ENCODE peak calls at places on chromosomes 11 and 22, in seven cellular contexts. G is cardiac muscle cell, K is colonic mucosa, A is WERI-Rb-1, X is astrocyte of the cerebellum, N is left ventricle myocardium inferior, S is mammary epithelial cell. Z is an unnamed sample.

GRCh38 chr22:46586123-46586519 is 34.1 kb upstream of the GRAMD4 start:
- DNase-seq in G (no peak), K (no peak), S (no peak), X (no peak), N (no peak), A (no peak), Z (no peak)

GRCh38 chr22:45628508-45628907 is 43.1 kb upstream of the ATXN10 start:
- DNase-seq in S (no peak), A (no peak), G (no peak), N (no peak), X (no peak), K (no peak), Z (no peak)

GRCh38 chr11:68551223-68551622 is 90.7 kb downstream of the PPP6R3 start:
- DNase-seq in A (no peak), K (no peak), X (no peak), G (no peak), N (no peak), S (no peak), Z (no peak)

GRCh38 chr22:50585781-50586180 is 3.1 kb upstream of the CHKB start:
- DNase-seq in S (no peak), G (no peak), K (no peak), N (no peak), X (no peak), A (no peak), Z (no peak)

GRCh38 chr22:24521791-24522245 is 26.7 kb downstream of the UPB1 start:
- DNase-seq in N (no peak), X (peak; percentile 35), K (peak; percentile 57), A (peak; percentile 80), S (peak; percentile 77), G (peak; percentile 69), Z (peak; percentile 48)

GRCh38 chr22:42283288-42284229 is 13.1 kb upstream of the TCF20 start:
- DNase-seq in N (no peak), G (peak; percentile 27), A (no peak), X (no peak), S (no peak), K (no peak), Z (no peak)

GRCh38 chr11:31974737-31975136 is 116.1 kb upstream of the RCN1 start:
- DNase-seq in A (no peak), G (peak; percentile 31), N (no peak), X (peak; percentile 33), K (no peak), S (peak; percentile 96), Z (no peak)

GRCh38 chr11:70167120-70167519 is 36.0 kb upstream of the FADD start:
- DNase-seq in G (no peak), S (no peak), K (no peak), X (no peak), N (no peak), A (no peak), Z (no peak)

GRCh38 chr11:126394036-126394435 is 38.5 kb downstream of the ST3GAL4 start:
- DNase-seq in G (no peak), A (no peak), N (no peak), X (no peak), K (no peak), S (no peak), Z (no peak)

GRCh38 chr11:69664901-69665300 is 10.3 kb downstream of the LTO1 start:
- DNase-seq in A (no peak), S (no peak), X (no peak), N (no peak), G (no peak), K (no peak), Z (no peak)

GRCh38 chr11:132099692-132100091 is 729.3 kb downstream of the NTM start:
- DNase-seq in K (no peak), S (no peak), A (peak; percentile 19), N (peak; percentile 22), X (no peak), G (peak; percentile 4), Z (peak; percentile 45)

GRCh38 chr11:127105578-127105977 is 105.0 kb upstream of the KIRREL3 start:
- DNase-seq in S (no peak), N (no peak), A (no peak), X (no peak), K (no peak), G (no peak), Z (no peak)

GRCh38 chr11:8263769-8264410 is at the start of gene LMO1:
- DNase-seq in G (peak; percentile 80), K (peak; percentile 83), X (peak; percentile 46), A (peak; percentile 93), S (peak; percentile 49), N (peak; percentile 78), Z (peak; percentile 81)

GRCh38 chr22:48185656-48186055 is 1423.2 kb downstream of the TBC1D22A start:
- DNase-seq in S (no peak), N (no peak), G (no peak), A (no peak), X (no peak), K (no peak), Z (peak; percentile 81)

GRCh38 chr22:33874206-33874605 is 46.1 kb downstream of the LARGE1 start:
- DNase-seq in N (no peak), G (no peak), K (peak; percentile 51), S (no peak), A (no peak), X (no peak), Z (no peak)

GRCh38 chr22:49106136-49106930 is 721.3 kb downstream of the BRD1 start:
- DNase-seq in S (no peak), G (no peak), X (no peak), A (no peak), K (no peak), N (no peak), Z (no peak)

GRCh38 chr11:125069796-125070195 is 6.7 kb downstream of the SLC37A2 start:
- DNase-seq in X (no peak), N (no peak), A (no peak), G (peak; percentile 32), S (peak; percentile 79), K (no peak), Z (no peak)

GRCh38 chr11:125072210-125072960 is 9.3 kb downstream of the SLC37A2 start:
- DNase-seq in K (no peak), G (no peak), A (no peak), S (no peak), X (no peak), N (no peak), Z (no peak)

GRCh38 chr11:125070699-125071254 is 7.7 kb downstream of the SLC37A2 start:
- DNase-seq in X (no peak), K (peak; percentile 64), A (no peak), G (peak; percentile 77), N (peak; percentile 52), S (peak; percentile 85), Z (no peak)

GRCh38 chr11:125071831-125072209 is 8.7 kb downstream of the SLC37A2 start:
- DNase-seq in S (no peak), K (no peak), A (no peak), N (no peak), X (no peak), G (no peak), Z (no peak)

DNA sequence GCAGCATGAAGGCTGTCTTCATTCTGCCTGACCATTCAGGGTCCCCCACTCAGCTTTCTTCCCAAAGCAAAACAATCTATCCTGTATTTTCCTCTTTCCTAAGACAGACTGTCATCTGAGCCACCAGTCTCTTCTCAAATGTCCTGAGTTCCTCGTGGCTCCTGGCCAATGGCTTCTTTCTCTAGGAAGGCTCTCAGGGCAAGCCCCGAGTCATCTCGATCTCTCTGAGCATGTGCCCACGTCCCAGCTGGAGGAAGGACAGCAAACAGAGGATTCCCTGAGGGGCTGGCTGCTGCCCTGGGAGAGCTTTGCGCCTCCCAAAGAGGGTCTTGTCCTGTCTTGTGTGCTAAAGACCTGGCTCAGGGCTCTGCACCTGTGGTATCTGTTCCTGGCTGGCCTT is 8.3 kb downstream of the SLC37A2 start:
- DNase-seq in A (no peak), N (no peak), K (no peak), X (no peak), G (no peak), S (no peak), Z (no peak)
- H3K4me3 ChIP-seq in A (no peak overlapping the region), N (no peak overlapping the region), K (no peak overlapping the region), X (no peak overlapping the region), G (no peak overlapping the region), S (no peak overlapping the region), Z (no peak overlapping the region)

DNA sequence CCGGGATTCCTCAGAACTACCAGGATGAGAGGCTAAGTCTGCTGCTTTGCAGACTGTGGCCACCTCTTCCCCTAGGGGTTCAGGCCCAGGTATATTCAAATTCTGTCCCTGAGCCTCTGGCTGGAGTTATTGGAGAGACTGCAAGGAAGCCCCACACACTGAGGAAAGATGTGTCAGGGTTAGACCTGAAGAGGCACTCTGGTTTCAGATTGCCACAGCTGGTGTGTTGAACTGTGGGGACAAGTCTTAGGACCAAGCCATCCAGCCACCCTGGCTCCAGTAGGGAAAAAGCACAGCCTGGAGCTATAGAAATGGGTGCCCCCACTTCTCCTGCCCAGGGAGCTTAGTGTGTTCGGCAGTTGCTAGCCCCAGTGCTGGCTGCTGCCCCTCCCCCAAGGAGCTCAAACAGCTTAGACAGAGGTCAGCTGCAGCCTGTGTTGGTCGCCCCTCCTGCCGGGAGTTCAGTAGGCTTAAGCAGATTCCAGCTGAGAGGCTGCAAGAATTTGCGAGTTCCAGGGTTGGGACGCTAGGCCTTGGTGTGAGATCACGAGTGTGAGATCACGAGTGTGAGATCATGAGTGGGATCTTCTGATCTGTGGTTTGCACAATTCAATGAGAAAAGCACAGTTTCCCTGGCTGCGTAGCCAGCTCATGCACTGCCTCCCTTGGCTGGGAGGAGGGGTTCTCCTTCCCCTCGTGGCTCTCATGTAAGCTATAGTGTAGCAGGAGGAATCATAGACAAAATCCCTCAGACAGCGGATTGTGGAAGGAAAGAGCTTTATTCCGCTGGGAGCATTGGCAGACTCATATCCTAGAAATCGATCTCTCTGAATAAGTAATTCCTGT is 552.1 kb upstream of the CHORDC1 start:
- DNase-seq in N (no peak), G (no peak), A (peak; percentile 95), S (no peak), K (no peak), X (no peak), Z (no peak)
- H3K4me3 ChIP-seq in N (no peak overlapping the region), G (no peak overlapping the region), A (peak overlapping the region; percentile 11), S (no peak overlapping the region), K (no peak overlapping the region), X (no peak overlapping the region), Z (no peak overlapping the region)

GRCh38 chr22:36153756-36154155 is 6.8 kb downstream of the APOL3 start:
- DNase-seq in K (no peak), X (no peak), N (no peak), A (no peak), S (no peak), G (no peak), Z (no peak)
- H3K4me3 ChIP-seq in K (no peak overlapping the region), X (no peak overlapping the region), N (no peak overlapping the region), A (no peak overlapping the region), S (no peak overlapping the region), G (no peak overlapping the region), Z (no peak overlapping the region)

DNA sequence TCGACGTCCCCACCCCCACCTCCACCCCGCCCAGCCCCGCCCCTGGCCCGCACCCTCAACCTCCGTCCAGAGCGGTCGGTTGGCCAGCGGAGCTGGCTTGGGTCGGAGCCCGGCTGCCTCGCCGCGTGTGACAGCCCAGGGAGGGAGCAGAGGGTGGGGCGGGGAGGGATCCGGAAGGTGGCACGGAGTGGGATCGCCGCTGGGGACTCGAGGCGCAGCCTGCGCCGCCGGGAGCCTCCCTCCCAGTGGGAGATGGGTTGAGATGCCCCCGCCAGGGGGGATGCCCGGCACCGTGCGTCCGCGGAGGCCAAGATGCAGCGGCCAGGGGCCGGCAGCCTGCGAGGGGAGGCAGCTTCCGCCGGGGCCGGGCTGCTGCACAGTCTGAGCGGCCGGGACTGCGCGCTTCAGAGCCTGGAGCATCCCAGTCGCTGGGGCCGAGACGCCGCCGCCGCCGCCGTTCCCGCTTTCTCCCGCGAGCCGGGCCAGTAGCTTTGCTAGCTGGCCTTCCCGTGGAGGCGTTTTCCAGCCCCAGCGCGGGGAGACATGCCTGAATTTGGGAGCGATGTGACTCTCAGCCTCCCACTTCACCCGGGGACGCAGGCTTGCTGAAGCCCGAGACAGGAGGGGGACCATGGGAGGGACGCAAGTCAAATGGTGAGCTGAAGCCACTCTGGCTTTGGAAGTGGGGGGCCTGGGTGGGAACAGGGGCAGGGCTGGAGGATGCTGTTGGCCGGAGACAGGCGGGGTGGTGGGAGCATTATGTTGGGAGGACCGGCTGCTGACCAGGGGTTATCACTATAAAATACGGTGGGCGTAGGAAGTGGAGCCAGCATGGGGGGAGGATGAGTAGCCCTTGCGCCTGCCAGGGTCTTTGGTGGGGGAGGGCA is 40.2 kb downstream of the DIXDC1 start:
- DNase-seq in K (peak; percentile 67), S (peak; percentile 37), A (no peak), X (no peak), G (peak; percentile 54), N (peak; percentile 72), Z (no peak)
- H3K4me3 ChIP-seq in K (peak overlapping the region; percentile 46), S (peak overlapping the region; percentile 91), A (no peak overlapping the region), X (peak overlapping the region; percentile 72), G (peak overlapping the region; percentile 54), N (peak overlapping the region; percentile 78), Z (no peak overlapping the region)